ENCODE peak calls at places on chromosomes 2 and 18, in four cellular contexts. One of them, this sample, is unnamed.

GRCh38 chr2:99827296-99827999 is 314.9 kb downstream of the AFF3 start:
- DNase-seq in stomach: no peak
- DNase-seq in RWPE1: no peak
- DNase-seq in sigmoid colon: no peak
- DNase-seq in this sample: peak; percentile 23

GRCh38 chr18:68623342-68623741 is 91.6 kb downstream of the TMX3 start:
- DNase-seq in stomach: peak; percentile 33
- DNase-seq in RWPE1: peak; percentile 38
- DNase-seq in sigmoid colon: peak; percentile 66
- DNase-seq in this sample: peak; percentile 43

GRCh38 chr2:55061534-55062344 is 11.5 kb upstream of the RTN4 start:
- DNase-seq in stomach: no peak
- DNase-seq in RWPE1: no peak
- DNase-seq in sigmoid colon: no peak
- DNase-seq in this sample: no peak

GRCh38 chr2:181190711-181191110 is 210.3 kb downstream of the UBE2E3 start:
- DNase-seq in stomach: no peak
- DNase-seq in RWPE1: no peak
- DNase-seq in sigmoid colon: no peak
- DNase-seq in this sample: no peak

GRCh38 chr18:49588971-49589370 is 27.1 kb downstream of the LIPG start:
- DNase-seq in stomach: no peak
- DNase-seq in RWPE1: no peak
- DNase-seq in sigmoid colon: no peak
- DNase-seq in this sample: no peak

GRCh38 chr2:44844651-44845270 is 96.7 kb upstream of the SIX3 start:
- DNase-seq in stomach: no peak
- DNase-seq in RWPE1: peak; percentile 23
- DNase-seq in sigmoid colon: no peak
- DNase-seq in this sample: no peak

GRCh38 chr2:144496067-144496466 is 23.9 kb downstream of the ZEB2 start:
- DNase-seq in stomach: no peak
- DNase-seq in RWPE1: no peak
- DNase-seq in sigmoid colon: no peak
- DNase-seq in this sample: no peak

GRCh38 chr2:130728549-130729310 is at the start of gene GPR148:
- DNase-seq in stomach: no peak
- DNase-seq in RWPE1: no peak
- DNase-seq in sigmoid colon: no peak
- DNase-seq in this sample: no peak

GRCh38 chr2:49583010-49583409 is 428.7 kb upstream of the FSHR start:
- DNase-seq in stomach: no peak
- DNase-seq in RWPE1: no peak
- DNase-seq in sigmoid colon: no peak
- DNase-seq in this sample: no peak

GRCh38 chr2:198273670-198274069 is 469.3 kb downstream of the PLCL1 start:
- DNase-seq in stomach: no peak
- DNase-seq in RWPE1: peak; percentile 4
- DNase-seq in sigmoid colon: no peak
- DNase-seq in this sample: no peak

GRCh38 chr18:75247041-75247551 is 36.5 kb downstream of the TSHZ1 start:
- DNase-seq in stomach: no peak
- DNase-seq in RWPE1: no peak
- DNase-seq in sigmoid colon: no peak
- DNase-seq in this sample: peak; percentile 45

GRCh38 chr2:112692914-112693313 is 27.9 kb upstream of the NT5DC4 start:
- DNase-seq in stomach: no peak
- DNase-seq in RWPE1: no peak
- DNase-seq in sigmoid colon: peak; percentile 40
- DNase-seq in this sample: no peak

GRCh38 chr2:188529710-188530109 is 238.0 kb downstream of the GULP1 start:
- DNase-seq in stomach: no peak
- DNase-seq in RWPE1: no peak
- DNase-seq in sigmoid colon: no peak
- DNase-seq in this sample: no peak

GRCh38 chr2:127581516-127582490 is 46.3 kb downstream of the MYO7B start:
- DNase-seq in stomach: peak; percentile 14
- DNase-seq in RWPE1: no peak
- DNase-seq in sigmoid colon: no peak
- DNase-seq in this sample: no peak

GRCh38 chr2:237297421-237298155 is 116.4 kb downstream of the COL6A3 start:
- DNase-seq in stomach: no peak
- DNase-seq in RWPE1: no peak
- DNase-seq in sigmoid colon: peak; percentile 59
- DNase-seq in this sample: no peak

GRCh38 chr2:10941383-10941782 is 29.6 kb downstream of the KCNF1 start:
- DNase-seq in stomach: no peak
- DNase-seq in RWPE1: no peak
- DNase-seq in sigmoid colon: no peak
- DNase-seq in this sample: no peak

GRCh38 chr2:111930875-111931274 is 32.5 kb downstream of the MERTK start:
- DNase-seq in stomach: no peak
- DNase-seq in RWPE1: peak; percentile 72
- DNase-seq in sigmoid colon: no peak
- DNase-seq in this sample: no peak

GRCh38 chr2:10787176-10787968 is 25.2 kb downstream of the PDIA6 start:
- DNase-seq in stomach: no peak
- DNase-seq in RWPE1: no peak
- DNase-seq in sigmoid colon: no peak
- DNase-seq in this sample: peak; percentile 30

GRCh38 chr2:174158003-174158402 is 90.3 kb downstream of the OLA1 start:
- DNase-seq in stomach: no peak
- DNase-seq in RWPE1: peak; percentile 25
- DNase-seq in sigmoid colon: no peak
- DNase-seq in this sample: peak; percentile 38

GRCh38 chr2:173963323-173963816 is 1.8 kb downstream of the SP3 start:
- DNase-seq in stomach: no peak
- DNase-seq in RWPE1: peak; percentile 44
- DNase-seq in sigmoid colon: peak; percentile 67
- DNase-seq in this sample: peak; percentile 36

GRCh38 chr18:7577706-7578105 is 10.6 kb downstream of the PTPRM start:
- DNase-seq in stomach: no peak
- DNase-seq in RWPE1: no peak
- DNase-seq in sigmoid colon: no peak
- DNase-seq in this sample: no peak

GRCh38 chr2:9984217-9984739 is 32.8 kb downstream of the GRHL1 start:
- DNase-seq in stomach: no peak
- DNase-seq in RWPE1: peak; percentile 65
- DNase-seq in sigmoid colon: no peak
- DNase-seq in this sample: peak; percentile 75

GRCh38 chr18:74373428-74373827 is 57.8 kb downstream of the C18orf63 start:
- DNase-seq in stomach: no peak
- DNase-seq in RWPE1: no peak
- DNase-seq in sigmoid colon: no peak
- DNase-seq in this sample: no peak

GRCh38 chr2:35986871-35987270 is 368.7 kb upstream of the CRIM1 start:
- DNase-seq in stomach: no peak
- DNase-seq in RWPE1: no peak
- DNase-seq in sigmoid colon: no peak
- DNase-seq in this sample: no peak

GRCh38 chr18:46010676-46011075 is 43.5 kb upstream of the EPG5 start:
- DNase-seq in stomach: no peak
- DNase-seq in RWPE1: no peak
- DNase-seq in sigmoid colon: no peak
- DNase-seq in this sample: no peak

GRCh38 chr2:29053223-29053622 is 21.1 kb downstream of the PCARE start:
- DNase-seq in stomach: no peak
- DNase-seq in RWPE1: peak; percentile 62
- DNase-seq in sigmoid colon: peak; percentile 45
- DNase-seq in this sample: no peak

GRCh38 chr2:152097291-152098032 is 1.4 kb downstream of the CACNB4 start:
- DNase-seq in stomach: no peak
- DNase-seq in RWPE1: peak; percentile 45
- DNase-seq in sigmoid colon: no peak
- DNase-seq in this sample: no peak

GRCh38 chr2:122519366-122519765 is 763.9 kb downstream of the TSN start:
- DNase-seq in stomach: no peak
- DNase-seq in RWPE1: no peak
- DNase-seq in sigmoid colon: no peak
- DNase-seq in this sample: no peak

GRCh38 chr2:69619725-69620124 is 23.8 kb downstream of the AAK1 start:
- DNase-seq in stomach: no peak
- DNase-seq in RWPE1: no peak
- DNase-seq in sigmoid colon: no peak
- DNase-seq in this sample: no peak

GRCh38 chr2:96763511-96764252 is 3.0 kb downstream of the CNNM4 start:
- DNase-seq in stomach: no peak
- DNase-seq in RWPE1: peak; percentile 57
- DNase-seq in sigmoid colon: no peak
- DNase-seq in this sample: peak; percentile 62

GRCh38 chr18:63783394-63783793 is 8.2 kb downstream of the SERPINB7 start:
- DNase-seq in stomach: no peak
- DNase-seq in RWPE1: no peak
- DNase-seq in sigmoid colon: no peak
- DNase-seq in this sample: peak; percentile 6
- TF ChIP-seq CTCF in stomach: no peak
- TF ChIP-seq CTCF in RWPE1: no peak
- TF ChIP-seq CTCF in sigmoid colon: no peak
- TF ChIP-seq CTCF in this sample: no peak

DNA sequence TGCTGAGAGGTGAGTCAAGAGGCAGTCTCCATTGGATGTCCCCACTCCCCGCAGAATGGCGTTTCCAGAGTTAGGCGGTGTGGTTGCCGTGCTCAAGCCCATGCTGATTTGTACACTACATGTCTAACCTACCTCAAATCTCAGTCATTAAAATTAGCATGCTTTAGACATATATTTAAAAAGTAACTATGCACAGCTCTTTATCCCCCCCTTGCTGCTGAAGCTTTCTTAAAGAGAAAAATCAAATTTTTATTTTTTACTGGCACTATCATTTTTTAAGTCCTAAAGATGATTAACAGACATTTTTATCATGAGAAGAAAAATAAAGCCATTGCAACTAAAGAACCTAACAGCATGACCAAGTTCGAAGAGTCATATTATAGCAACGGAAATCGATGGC is 42.9 kb downstream of the BOLA3 start:
- DNase-seq in stomach: no peak
- DNase-seq in RWPE1: no peak
- DNase-seq in sigmoid colon: no peak
- DNase-seq in this sample: no peak
- TF ChIP-seq CTCF in stomach: no peak
- TF ChIP-seq CTCF in RWPE1: no peak
- TF ChIP-seq CTCF in sigmoid colon: no peak
- TF ChIP-seq CTCF in this sample: no peak

DNA sequence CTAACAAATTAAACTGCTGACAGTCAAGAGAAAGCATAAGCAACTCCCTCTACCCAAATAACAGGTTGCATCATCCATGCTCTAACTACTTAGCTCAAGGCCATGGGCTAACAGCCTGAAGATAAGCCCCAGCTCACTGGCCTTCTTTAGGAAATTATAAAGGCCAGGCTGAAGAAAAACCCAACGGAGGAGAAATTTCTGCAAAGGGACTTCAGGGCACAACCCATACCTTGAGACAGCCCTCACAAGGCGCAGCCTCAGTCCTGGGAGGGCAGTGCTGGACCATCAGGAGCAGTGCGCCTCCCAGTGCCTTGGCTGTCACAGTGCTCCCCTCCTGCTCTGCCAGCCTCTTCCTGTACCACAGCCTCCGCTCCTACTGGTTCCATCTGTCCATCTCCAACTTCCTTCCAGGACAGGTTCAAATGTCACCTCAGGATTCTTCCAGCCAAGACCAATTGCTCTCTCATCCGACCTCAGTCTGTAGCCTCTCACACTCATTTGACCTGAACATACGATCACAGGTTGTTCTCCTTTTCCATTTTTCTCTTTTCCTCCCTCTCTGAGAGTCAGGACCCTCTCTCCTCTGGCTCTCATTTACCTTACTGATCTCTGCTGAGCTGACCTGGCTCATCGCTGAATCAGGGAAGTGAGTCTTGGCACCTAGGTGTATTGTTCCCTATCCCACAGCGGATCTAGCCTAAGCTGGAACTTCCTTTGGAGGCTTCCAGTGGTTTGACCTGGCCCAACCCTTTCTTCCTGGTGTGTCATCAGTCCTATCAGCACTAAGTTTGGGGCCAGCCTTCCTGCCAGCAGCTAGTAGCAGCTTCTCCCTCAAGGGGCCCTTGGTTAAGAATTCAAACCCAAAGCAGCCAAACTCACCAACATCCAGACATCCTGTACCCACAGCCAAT is 1.9 kb downstream of the MCFD2 start:
- DNase-seq in stomach: peak; percentile 38
- DNase-seq in RWPE1: peak; percentile 70
- DNase-seq in sigmoid colon: peak; percentile 69
- DNase-seq in this sample: no peak
- TF ChIP-seq CTCF in stomach: no peak
- TF ChIP-seq CTCF in RWPE1: no peak
- TF ChIP-seq CTCF in sigmoid colon: no peak
- TF ChIP-seq CTCF in this sample: no peak

GRCh38 chr2:72936669-72937355 is 19.5 kb downstream of the EMX1 start:
- DNase-seq in stomach: no peak
- DNase-seq in RWPE1: no peak
- DNase-seq in sigmoid colon: no peak
- DNase-seq in this sample: no peak

GRCh38 chr2:72935611-72935957 is 18.3 kb downstream of the EMX1 start:
- DNase-seq in stomach: no peak
- DNase-seq in RWPE1: no peak
- DNase-seq in sigmoid colon: no peak
- DNase-seq in this sample: no peak

GRCh38 chr2:72933646-72934151 is 16.4 kb downstream of the EMX1 start:
- DNase-seq in stomach: no peak
- DNase-seq in RWPE1: no peak
- DNase-seq in sigmoid colon: no peak
- DNase-seq in this sample: no peak

GRCh38 chr2:72933207-72933606 is 15.9 kb downstream of the EMX1 start:
- DNase-seq in stomach: no peak
- DNase-seq in RWPE1: no peak
- DNase-seq in sigmoid colon: no peak
- DNase-seq in this sample: no peak

DNA sequence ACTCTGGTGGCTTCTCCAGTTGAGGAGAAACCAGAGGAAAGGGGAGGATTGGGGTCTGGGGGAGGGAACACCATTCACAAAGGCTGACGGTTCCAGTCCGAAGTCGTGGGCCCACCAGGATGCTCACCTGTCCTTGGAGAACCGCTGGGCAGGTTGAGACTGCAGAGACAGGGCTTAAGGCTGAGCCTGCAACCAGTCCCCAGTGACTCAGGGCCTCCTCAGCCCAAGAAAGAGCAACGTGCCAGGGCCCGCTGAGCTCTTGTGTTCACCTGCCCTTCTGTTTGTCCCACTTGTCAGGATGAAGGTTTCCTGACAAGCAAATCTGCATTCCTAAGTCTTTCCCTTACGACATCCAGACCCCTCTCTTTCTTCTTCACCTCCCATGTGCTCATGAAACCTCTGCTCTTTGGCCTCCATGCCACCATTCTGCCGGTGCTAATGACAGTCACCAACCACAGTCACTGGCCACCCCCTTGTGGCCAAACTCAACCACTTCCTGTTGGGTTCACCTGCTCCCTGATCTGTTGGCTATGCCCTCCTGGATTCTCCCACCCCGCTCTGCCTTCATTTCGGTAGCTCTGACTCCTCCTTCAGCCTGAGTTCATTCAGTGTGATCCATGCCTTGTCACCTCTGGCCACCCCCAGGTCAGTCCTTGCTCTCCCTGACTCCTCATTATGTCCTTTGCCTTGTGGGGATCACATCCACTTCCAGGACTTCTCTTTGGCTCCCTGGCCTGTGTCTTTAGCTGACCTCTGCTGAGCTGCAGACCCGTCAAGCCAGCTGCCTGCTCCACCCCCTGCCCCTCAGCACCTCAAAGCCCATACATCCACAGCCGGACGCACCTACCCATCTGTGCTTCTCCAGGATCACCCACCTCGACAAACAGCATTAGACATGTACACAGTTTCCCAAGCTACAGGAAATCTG is 17.6 kb downstream of the EMX1 start:
- DNase-seq in stomach: peak; percentile 54
- DNase-seq in RWPE1: peak; percentile 62
- DNase-seq in sigmoid colon: no peak
- DNase-seq in this sample: peak; percentile 67
- TF ChIP-seq CTCF in stomach: peak; percentile 51
- TF ChIP-seq CTCF in RWPE1: no peak
- TF ChIP-seq CTCF in sigmoid colon: peak; percentile 20
- TF ChIP-seq CTCF in this sample: peak; percentile 37